ENCODE peak calls at places on chromosome 20, in six cellular contexts. L, G, K, J, V and H are unnamed samples.

GRCh38 chr20:5156670-5157448 is 30.1 kb downstream of the CDS2 start:
- DNase-seq in L (no peak), G (no peak), K (no peak), J (no peak), V (no peak), H (no peak)

GRCh38 chr20:42986143-42986773 is 203.4 kb downstream of the PTPRT start:
- DNase-seq in L (no peak), G (no peak), K (no peak), J (no peak), V (no peak), H (no peak)

GRCh38 chr20:51574248-51575033 is 31.9 kb upstream of the NFATC2 start:
- DNase-seq in L (no peak), G (no peak), K (no peak), J (no peak), V (no peak), H (no peak)

GRCh38 chr20:2759143-2759542 is 41.3 kb downstream of the CPXM1 start:
- DNase-seq in L (no peak), G (no peak), K (no peak), J (no peak), V (no peak), H (no peak)

GRCh38 chr20:42274977-42275376 is 656.8 kb upstream of the CHD6 start:
- DNase-seq in L (no peak), G (no peak), K (no peak), J (no peak), V (no peak), H (no peak)

GRCh38 chr20:25285856-25286798 is 38.2 kb downstream of the PYGB start:
- DNase-seq in L (no peak), G (peak), K (peak), J (no peak), V (no peak), H (no peak)

GRCh38 chr20:61253264-61253639 is 1.2 kb downstream of the CDH4 start:
- DNase-seq in L (no peak), G (no peak), K (no peak), J (no peak), V (no peak), H (no peak)

GRCh38 chr20:32007787-32008616 is 2.2 kb upstream of the CCM2L start:
- DNase-seq in L (no peak), G (no peak), K (no peak), J (no peak), V (no peak), H (no peak)

GRCh38 chr20:10861619-10862018 is 187.8 kb upstream of the JAG1 start:
- DNase-seq in L (no peak), G (no peak), K (no peak), J (no peak), V (no peak), H (no peak)

GRCh38 chr20:33024263-33024601 is 7.2 kb upstream of the BPIFB6 start:
- DNase-seq in L (no peak), G (no peak), K (no peak), J (no peak), V (no peak), H (no peak)

GRCh38 chr20:6100261-6100660 is 22.6 kb downstream of the FERMT1 start:
- DNase-seq in L (no peak), G (no peak), K (no peak), J (no peak), V (no peak), H (no peak)

GRCh38 chr20:4289875-4290274 is 274.5 kb upstream of the RNF24 start:
- DNase-seq in L (no peak), G (no peak), K (no peak), J (no peak), V (no peak), H (no peak)

GRCh38 chr20:61437280-61438206 is 185.5 kb downstream of the CDH4 start:
- DNase-seq in L (peak), G (no peak), K (peak), J (no peak), V (peak), H (no peak)

GRCh38 chr20:34834459-34834893 is 9.0 kb upstream of the NCOA6 start:
- DNase-seq in L (peak), G (no peak), K (no peak), J (no peak), V (peak), H (no peak)

GRCh38 chr20:1469306-1469905 is 2.8 kb upstream of the NSFL1C start:
- DNase-seq in L (no peak), G (no peak), K (no peak), J (peak), V (no peak), H (no peak)

GRCh38 chr20:62303327-62304226 is 780 bp downstream of the ADRM1 start:
- DNase-seq in L (no peak), G (no peak), K (peak), J (no peak), V (no peak), H (no peak)

GRCh38 chr20:35055445-35056276 is 36.9 kb downstream of the TRPC4AP start:
- DNase-seq in L (no peak), G (no peak), K (no peak), J (no peak), V (peak), H (no peak)

GRCh38 chr20:1072258-1072657 is 46.1 kb upstream of the PSMF1 start:
- DNase-seq in L (no peak), G (no peak), K (no peak), J (no peak), V (no peak), H (no peak)

GRCh38 chr20:17655865-17656489 is 26.1 kb downstream of the RRBP1 start:
- DNase-seq in L (no peak), G (no peak), K (peak), J (no peak), V (no peak), H (no peak)

GRCh38 chr20:42734660-42735368 is 454.9 kb downstream of the PTPRT start:
- DNase-seq in L (no peak), G (no peak), K (no peak), J (no peak), V (no peak), H (no peak)

GRCh38 chr20:5531318-5532081 is 214.7 kb upstream of the PROKR2 start:
- DNase-seq in L (no peak), G (no peak), K (no peak), J (no peak), V (no peak), H (no peak)

GRCh38 chr20:44326391-44327159 is 10.3 kb upstream of the R3HDML start:
- DNase-seq in L (no peak), G (no peak), K (no peak), J (no peak), V (no peak), H (no peak)

GRCh38 chr20:50710492-50711063 is 19.2 kb upstream of the RIPOR3 start:
- DNase-seq in L (no peak), G (no peak), K (no peak), J (no peak), V (no peak), H (no peak)

GRCh38 chr20:17562804-17563305 is 7.0 kb upstream of the DSTN start:
- DNase-seq in L (peak), G (no peak), K (peak), J (no peak), V (no peak), H (peak)

GRCh38 chr20:9021699-9022098 is 47.2 kb upstream of the PLCB4 start:
- DNase-seq in L (no peak), G (no peak), K (no peak), J (no peak), V (no peak), H (peak)

GRCh38 chr20:13507646-13508045 is 131.1 kb downstream of the TASP1 start:
- DNase-seq in L (no peak), G (no peak), K (no peak), J (no peak), V (no peak), H (no peak)

GRCh38 chr20:21102252-21102609 is 3.9 kb downstream of the LINC00237 start:
- DNase-seq in L (no peak), G (no peak), K (no peak), J (no peak), V (no peak), H (no peak)

GRCh38 chr20:21104921-21105320 is 1.2 kb downstream of the LINC00237 start:
- DNase-seq in L (no peak), G (no peak), K (no peak), J (no peak), V (no peak), H (no peak)

GRCh38 chr20:21104466-21104761 is 1.7 kb downstream of the LINC00237 start:
- DNase-seq in L (no peak), G (no peak), K (no peak), J (no peak), V (no peak), H (no peak)

GRCh38 chr20:21102691-21103311 is 3.4 kb downstream of the LINC00237 start:
- DNase-seq in L (no peak), G (peak), K (peak), J (no peak), V (no peak), H (no peak)

GRCh38 chr20:21103582-21104465 is 2.3 kb downstream of the LINC00237 start:
- DNase-seq in L (no peak), G (no peak), K (no peak), J (no peak), V (no peak), H (no peak)
- H3K4me3 ChIP-seq in L (no peak), G (no peak), K (no peak), J (no peak), V (no peak), H (no peak)

GRCh38 chr20:59258103-59258705 is 42.2 kb upstream of the EDN3 start:
- DNase-seq in L (no peak), G (no peak), K (no peak), J (no peak), V (no peak), H (no peak)
- H3K4me3 ChIP-seq in L (no peak), G (no peak), K (no peak), J (no peak), V (no peak), H (no peak)

GRCh38 chr20:57387463-57387862 is 3.7 kb upstream of the RBM38 start:
- DNase-seq in L (no peak), G (peak), K (no peak), J (no peak), V (no peak), H (no peak)

GRCh38 chr20:57390604-57391438 is at the start of gene RBM38:
- DNase-seq in L (no peak), G (peak), K (peak), J (no peak), V (no peak), H (no peak)

GRCh38 chr20:57389695-57390603 is 1.2 kb upstream of the RBM38 start:
- DNase-seq in L (no peak), G (peak), K (peak), J (no peak), V (no peak), H (no peak)

GRCh38 chr20:57387945-57388351 is 3.2 kb upstream of the RBM38 start:
- DNase-seq in L (no peak), G (peak), K (peak), J (no peak), V (no peak), H (no peak)

GRCh38 chr20:57388953-57389694 is 2.1 kb upstream of the RBM38 start:
- DNase-seq in L (no peak), G (peak), K (peak), J (no peak), V (no peak), H (no peak)
- H3K4me3 ChIP-seq in L (peak), G (peak), K (peak), J (peak), V (no peak), H (peak)

GRCh38 chr20:37821691-37822655 is 81.0 kb upstream of the VSTM2L start:
- DNase-seq in L (peak), G (no peak), K (no peak), J (no peak), V (peak), H (no peak)
- H3K4me3 ChIP-seq in L (peak), G (no peak), K (no peak), J (no peak), V (no peak), H (no peak)

GRCh38 chr20:37755665-37756064 is 61.8 kb downstream of the CTNNBL1 start:
- DNase-seq in L (no peak), G (peak), K (no peak), J (no peak), V (no peak), H (no peak)
- H3K4me3 ChIP-seq in L (no peak), G (no peak), K (no peak), J (no peak), V (no peak), H (no peak)

DNA sequence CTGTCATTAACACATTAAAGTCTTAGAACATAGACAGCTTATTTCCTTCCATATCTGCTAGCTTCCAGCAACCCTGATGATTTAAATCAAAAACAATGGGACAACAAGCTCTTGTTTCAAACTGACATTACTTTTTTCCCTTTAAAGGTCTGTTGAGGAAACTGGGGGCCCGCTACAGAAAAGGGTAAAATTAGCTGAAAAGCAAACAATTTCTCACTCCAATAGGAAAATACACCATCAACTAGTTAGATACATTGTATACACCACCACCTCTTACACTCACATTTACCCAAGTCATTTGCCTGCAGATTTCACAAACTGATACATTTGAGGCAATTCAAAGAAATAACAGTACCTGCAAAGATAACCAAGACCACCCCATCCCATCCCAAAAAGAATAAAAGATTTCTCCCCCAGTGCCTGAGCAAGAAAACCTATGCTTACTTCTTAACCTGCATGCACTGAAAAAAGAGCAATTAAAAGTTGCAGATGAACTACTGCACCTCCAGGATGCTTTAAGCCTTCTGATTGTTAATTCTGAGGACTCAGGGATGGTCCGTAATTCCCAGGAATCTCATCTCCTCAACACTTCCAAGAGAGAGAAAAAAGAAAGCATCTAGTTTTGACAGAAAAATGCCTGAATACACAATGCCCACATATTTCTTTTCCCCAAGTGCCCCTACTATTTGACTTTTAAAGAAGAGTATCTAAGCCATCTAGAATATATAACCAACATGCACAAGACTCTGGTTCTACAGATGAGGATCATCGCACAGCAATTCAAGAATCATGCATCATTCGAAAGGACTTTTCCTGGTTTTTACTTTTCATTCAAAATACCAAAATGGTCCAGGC is 5.6 kb downstream of the ZMYND8 start:
- DNase-seq in L (no peak), G (no peak), K (no peak), J (no peak), V (no peak), H (no peak)
- H3K4me3 ChIP-seq in L (no peak), G (peak), K (no peak), J (peak), V (peak), H (peak)

DNA sequence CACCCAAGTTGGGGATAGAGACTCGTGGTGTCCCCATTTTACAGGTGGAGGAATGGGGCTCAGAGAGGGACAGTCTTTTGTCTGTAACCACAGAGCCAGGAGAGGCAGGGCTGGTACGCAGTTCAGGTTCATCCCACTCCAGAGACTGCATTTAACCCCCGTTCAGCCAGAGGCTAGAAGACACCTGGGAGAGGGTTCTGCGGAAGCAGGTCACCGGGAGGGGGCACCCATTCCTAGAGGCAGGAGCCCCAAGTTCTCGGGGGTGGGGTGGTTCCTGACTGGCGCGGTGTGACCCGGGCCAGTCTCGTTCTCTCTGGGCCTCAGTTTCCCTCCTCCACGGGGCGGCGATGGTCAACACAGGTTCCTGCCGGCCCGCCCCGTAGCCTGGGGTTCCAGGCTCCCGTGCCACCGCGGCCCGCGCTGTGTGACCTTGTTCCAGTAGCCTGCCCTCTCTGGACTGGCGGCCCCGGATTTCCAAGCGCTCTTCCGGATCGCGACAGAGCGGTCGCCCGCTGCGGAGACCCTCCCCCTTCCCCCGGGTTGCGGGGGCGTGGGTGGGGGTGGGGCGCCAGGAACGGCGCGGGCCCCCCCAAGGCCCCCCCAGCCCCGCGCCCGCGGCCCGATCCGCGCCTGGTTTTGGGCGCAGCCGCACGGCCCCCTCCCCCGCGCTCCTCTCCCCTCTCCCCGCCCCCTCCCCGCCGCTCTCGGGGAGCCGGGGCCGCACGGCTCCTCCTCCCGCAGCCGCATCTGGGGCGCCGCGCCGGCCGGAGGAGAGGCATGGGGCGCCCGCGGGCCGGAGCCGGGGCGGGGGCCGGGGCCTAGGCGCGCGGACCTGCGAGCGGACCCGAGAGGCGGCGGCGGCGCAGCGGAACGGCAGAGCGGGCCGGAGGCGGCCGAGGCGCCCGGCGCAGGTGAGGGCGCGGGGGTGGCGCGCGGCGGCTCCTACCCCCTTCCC is at the start of gene DLGAP4:
- DNase-seq in L (no peak), G (no peak), K (no peak), J (no peak), V (no peak), H (no peak)
- H3K4me3 ChIP-seq in L (no peak), G (peak), K (no peak), J (peak), V (no peak), H (no peak)

GRCh38 chr20:53345536-53346070 is 248.0 kb downstream of the ZNF217 start:
- DNase-seq in L (no peak), G (no peak), K (no peak), J (no peak), V (no peak), H (no peak)
- H3K4me3 ChIP-seq in L (no peak), G (no peak), K (no peak), J (no peak), V (no peak), H (no peak)